ENCODE peak calls at places on chromosomes 2 and 18, in five cellular contexts. Z is GM10248, A is NAMALWA, S is stomach, P is mucosa of gallbladder. K is an unnamed sample.
A peak's percentile ranks its signal among the peaks of the same experiment; 100 is the strongest.

GRCh38 chr2:122451040-122451439 is 695.6 kb downstream of the TSN start:
- DNase-seq in Z (peak; percentile 8), A (peak; percentile 54), S (no peak), P (no peak), K (no peak)

GRCh38 chr2:111687911-111688310 is 196.1 kb downstream of the ANAPC1 start:
- DNase-seq in Z (no peak), A (no peak), S (no peak), P (no peak), K (no peak)

GRCh38 chr2:169298007-169298406 is 64.3 kb downstream of the LRP2 start:
- DNase-seq in Z (no peak), A (no peak), S (no peak), P (no peak), K (no peak)

GRCh38 chr2:39875182-39875913 is 96.3 kb upstream of the THUMPD2 start:
- DNase-seq in Z (no peak), A (no peak), S (no peak), P (peak; percentile 19), K (no peak)

GRCh38 chr2:173232956-173233744 is 121.5 kb upstream of the CDCA7 start:
- DNase-seq in Z (no peak), A (no peak), S (no peak), P (no peak), K (no peak)

GRCh38 chr18:23684515-23685197 is 4.6 kb upstream of the LAMA3 start:
- DNase-seq in Z (no peak), A (no peak), S (no peak), P (no peak), K (no peak)

GRCh38 chr2:179983250-179983932 is 23.7 kb downstream of the CWC22 start:
- DNase-seq in Z (no peak), A (no peak), S (no peak), P (no peak), K (no peak)

GRCh38 chr18:62751341-62751821 is 36.0 kb downstream of the PHLPP1 start:
- DNase-seq in Z (no peak), A (no peak), S (no peak), P (peak; percentile 17), K (no peak)

GRCh38 chr18:26103579-26103978 is 13.2 kb upstream of the SS18 start:
- DNase-seq in Z (no peak), A (peak; percentile 54), S (no peak), P (no peak), K (no peak)

GRCh38 chr2:73851274-73851673 is 22.5 kb downstream of the STAMBP start:
- DNase-seq in Z (no peak), A (peak; percentile 58), S (peak; percentile 27), P (peak; percentile 16), K (peak; percentile 17)

GRCh38 chr2:102703748-102704147 is 58.1 kb upstream of the TMEM182 start:
- DNase-seq in Z (peak; percentile 23), A (peak; percentile 28), S (no peak), P (peak; percentile 28), K (peak; percentile 37)

GRCh38 chr18:11146238-11146946 is 3.0 kb downstream of the PIEZO2 start:
- DNase-seq in Z (no peak), A (no peak), S (no peak), P (no peak), K (no peak)

GRCh38 chr2:120886967-120887672 is 151.5 kb downstream of the GLI2 start:
- DNase-seq in Z (no peak), A (no peak), S (peak; percentile 70), P (no peak), K (no peak)

GRCh38 chr2:170207901-170208300 is 30.0 kb downstream of the MYO3B start:
- DNase-seq in Z (no peak), A (no peak), S (no peak), P (no peak), K (no peak)

GRCh38 chr2:172168917-172169346 is 66.2 kb upstream of the DLX2 start:
- DNase-seq in Z (no peak), A (no peak), S (no peak), P (no peak), K (no peak)

GRCh38 chr2:237739101-237739500 is 59.5 kb upstream of the RBM44 start:
- DNase-seq in Z (no peak), A (no peak), S (no peak), P (no peak), K (no peak)

GRCh38 chr2:241877197-241877685 is 7.7 kb downstream of the RTP5 start:
- DNase-seq in Z (no peak), A (no peak), S (no peak), P (no peak), K (no peak)

GRCh38 chr2:216742411-216742810 is 47.1 kb upstream of the IGFBP5 start:
- DNase-seq in Z (no peak), A (no peak), S (no peak), P (peak; percentile 22), K (no peak)

GRCh38 chr2:200756618-200757321 is 54.9 kb upstream of the BZW1 start:
- DNase-seq in Z (no peak), A (no peak), S (no peak), P (no peak), K (peak; percentile 56)

GRCh38 chr2:71843391-71843850 is 304.2 kb downstream of the CYP26B1 start:
- DNase-seq in Z (no peak), A (no peak), S (no peak), P (no peak), K (no peak)

GRCh38 chr2:50974940-50975339 is 57.0 kb downstream of the NRXN1 start:
- DNase-seq in Z (no peak), A (no peak), S (no peak), P (no peak), K (no peak)

GRCh38 chr18:76490701-76491171 is 4.3 kb downstream of the ZNF516 start:
- DNase-seq in Z (peak; percentile 56), A (peak; percentile 39), S (peak; percentile 76), P (peak; percentile 62), K (peak; percentile 59)

K was measured in Calu3.